ENCODE peak calls at places on chromosomes 4 and X, in eight cellular contexts. One of them, this sample, is unnamed.

GRCh38 chr4:5802565-5802964 is 90.3 kb downstream of the CRMP1 start:
- DNase-seq in Panc1: no peak
- DNase-seq in RWPE2: no peak
- DNase-seq in endothelial cell of umbilical vein: no peak
- DNase-seq in Peyer's patch: peak; percentile 25
- DNase-seq in heart left ventricle: no peak
- DNase-seq in breast epithelium: no peak
- DNase-seq in hepatocyte: no peak
- DNase-seq in this sample: no peak

GRCh38 chrX:131366387-131366786 is 77.3 kb upstream of the IGSF1 start:
- DNase-seq in RWPE2: no peak
- DNase-seq in Panc1: no peak
- DNase-seq in Peyer's patch: no peak
- DNase-seq in hepatocyte: peak; percentile 20
- DNase-seq in heart left ventricle: no peak
- DNase-seq in endothelial cell of umbilical vein: peak; percentile 0
- DNase-seq in breast epithelium: no peak
- DNase-seq in this sample: no peak

GRCh38 chr4:83961575-83961974 is 425.7 kb downstream of the GPAT3 start:
- DNase-seq in RWPE2: no peak
- DNase-seq in endothelial cell of umbilical vein: no peak
- DNase-seq in heart left ventricle: no peak
- DNase-seq in Panc1: peak; percentile 2
- DNase-seq in hepatocyte: no peak
- DNase-seq in Peyer's patch: no peak
- DNase-seq in breast epithelium: no peak
- DNase-seq in this sample: peak; percentile 34

GRCh38 chr4:184805462-184806245 is 20.1 kb downstream of the ACSL1 start:
- DNase-seq in RWPE2: no peak
- DNase-seq in heart left ventricle: peak; percentile 86
- DNase-seq in breast epithelium: peak; percentile 62
- DNase-seq in Panc1: no peak
- DNase-seq in hepatocyte: peak; percentile 57
- DNase-seq in Peyer's patch: peak; percentile 77
- DNase-seq in endothelial cell of umbilical vein: no peak
- DNase-seq in this sample: no peak

GRCh38 chr4:186701273-186701672 is 22.4 kb downstream of the FAT1 start:
- DNase-seq in hepatocyte: no peak
- DNase-seq in endothelial cell of umbilical vein: no peak
- DNase-seq in RWPE2: no peak
- DNase-seq in Panc1: no peak
- DNase-seq in breast epithelium: no peak
- DNase-seq in Peyer's patch: no peak
- DNase-seq in heart left ventricle: no peak
- DNase-seq in this sample: peak; percentile 77

GRCh38 chrX:143570747-143571146 is 53.5 kb upstream of the SPANXN3 start:
- DNase-seq in endothelial cell of umbilical vein: no peak
- DNase-seq in RWPE2: no peak
- DNase-seq in Peyer's patch: no peak
- DNase-seq in breast epithelium: no peak
- DNase-seq in heart left ventricle: no peak
- DNase-seq in hepatocyte: no peak
- DNase-seq in Panc1: no peak
- DNase-seq in this sample: no peak

GRCh38 chrX:147912093-147912801 is 528 bp downstream of the FMR1 start:
- DNase-seq in endothelial cell of umbilical vein: peak; percentile 51
- DNase-seq in RWPE2: no peak
- DNase-seq in heart left ventricle: peak; percentile 58
- DNase-seq in Peyer's patch: peak; percentile 55
- DNase-seq in breast epithelium: peak; percentile 49
- DNase-seq in Panc1: no peak
- DNase-seq in hepatocyte: peak; percentile 35
- DNase-seq in this sample: peak; percentile 32

GRCh38 chrX:10126044-10126443 is 30.7 kb upstream of the CLCN4 start:
- DNase-seq in breast epithelium: no peak
- DNase-seq in heart left ventricle: no peak
- DNase-seq in RWPE2: no peak
- DNase-seq in endothelial cell of umbilical vein: no peak
- DNase-seq in Peyer's patch: no peak
- DNase-seq in Panc1: no peak
- DNase-seq in hepatocyte: no peak
- DNase-seq in this sample: no peak

GRCh38 chr4:144583658-144584057 is 62.3 kb upstream of the HHIP start:
- DNase-seq in RWPE2: no peak
- DNase-seq in heart left ventricle: no peak
- DNase-seq in breast epithelium: no peak
- DNase-seq in Peyer's patch: no peak
- DNase-seq in hepatocyte: no peak
- DNase-seq in endothelial cell of umbilical vein: peak; percentile 56
- DNase-seq in Panc1: no peak
- DNase-seq in this sample: peak; percentile 47

GRCh38 chrX:69538321-69538876 is 34.3 kb downstream of the NALF2 start:
- DNase-seq in hepatocyte: peak; percentile 83
- DNase-seq in endothelial cell of umbilical vein: peak; percentile 46
- DNase-seq in heart left ventricle: peak; percentile 84
- DNase-seq in RWPE2: no peak
- DNase-seq in breast epithelium: peak; percentile 64
- DNase-seq in Peyer's patch: peak; percentile 75
- DNase-seq in Panc1: no peak
- DNase-seq in this sample: peak; percentile 19

GRCh38 chrX:2228466-2228865 is 272.3 kb downstream of the DHRSX start:
- DNase-seq in heart left ventricle: no peak
- DNase-seq in Peyer's patch: no peak
- DNase-seq in breast epithelium: no peak
- DNase-seq in RWPE2: no peak
- DNase-seq in endothelial cell of umbilical vein: no peak
- DNase-seq in hepatocyte: no peak
- DNase-seq in Panc1: no peak
- DNase-seq in this sample: no peak

GRCh38 chr4:124030038-124030638 is 633.5 kb downstream of the SPRY1 start:
- DNase-seq in RWPE2: no peak
- DNase-seq in endothelial cell of umbilical vein: no peak
- DNase-seq in Peyer's patch: no peak
- DNase-seq in Panc1: no peak
- DNase-seq in hepatocyte: no peak
- DNase-seq in breast epithelium: no peak
- DNase-seq in heart left ventricle: no peak
- DNase-seq in this sample: no peak

GRCh38 chr4:78068481-78068880 is 11.4 kb downstream of the FRAS1 start:
- DNase-seq in Peyer's patch: no peak
- DNase-seq in RWPE2: no peak
- DNase-seq in hepatocyte: no peak
- DNase-seq in breast epithelium: no peak
- DNase-seq in heart left ventricle: no peak
- DNase-seq in endothelial cell of umbilical vein: no peak
- DNase-seq in Panc1: no peak
- DNase-seq in this sample: no peak

GRCh38 chr4:74000301-74000700 is 1.8 kb upstream of the CXCL5 start:
- DNase-seq in breast epithelium: no peak
- DNase-seq in hepatocyte: no peak
- DNase-seq in heart left ventricle: no peak
- DNase-seq in Peyer's patch: no peak
- DNase-seq in endothelial cell of umbilical vein: no peak
- DNase-seq in RWPE2: no peak
- DNase-seq in Panc1: no peak
- DNase-seq in this sample: no peak

DNA sequence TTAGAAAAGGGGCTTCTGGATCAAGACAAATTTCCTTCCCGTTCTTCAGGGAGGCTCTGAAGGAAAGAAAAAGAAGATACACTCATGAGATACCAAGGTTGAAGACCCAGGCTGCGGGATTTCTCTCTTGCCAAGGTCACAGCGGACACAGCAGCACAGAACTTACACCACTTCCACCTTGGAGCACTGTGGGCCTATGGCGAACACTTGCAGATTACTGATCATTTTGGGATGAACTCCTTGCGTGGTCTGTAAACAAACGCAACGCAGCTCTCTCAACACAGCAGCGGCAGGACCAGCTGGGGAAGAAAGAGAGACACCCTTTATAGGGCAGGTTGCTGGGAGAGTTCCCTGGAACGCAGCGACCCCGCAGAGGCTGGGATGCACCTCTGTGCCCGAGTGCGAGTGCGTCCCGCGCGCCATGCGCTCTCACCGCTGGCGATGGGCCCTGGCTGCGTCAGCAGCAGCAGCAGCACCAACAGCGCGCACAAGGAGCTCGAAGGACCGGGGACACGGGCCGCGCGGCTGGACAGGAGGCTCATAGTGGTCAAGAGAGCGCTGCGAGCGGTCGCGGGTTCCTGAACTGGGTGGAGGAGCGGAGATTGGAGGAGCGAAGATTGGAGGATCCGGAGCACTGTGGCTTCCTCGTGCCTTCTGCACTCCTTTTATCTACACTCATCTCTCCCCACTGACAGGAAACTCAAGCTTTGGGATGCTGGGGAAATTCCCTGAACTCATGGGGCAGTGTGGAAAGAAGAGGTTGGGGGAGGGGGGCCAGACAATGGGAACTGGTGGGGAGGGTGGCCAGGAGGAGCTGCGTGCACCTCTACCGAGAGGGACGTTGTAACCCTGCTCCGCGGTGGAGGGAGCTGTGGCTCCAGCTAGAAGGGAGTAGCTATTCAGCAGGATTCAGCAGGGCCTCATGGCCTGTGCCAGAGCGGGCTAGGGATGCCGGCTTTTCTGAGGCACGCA is at the start of gene CXCL5:
- DNase-seq in breast epithelium: no peak
- DNase-seq in Peyer's patch: no peak
- DNase-seq in Panc1: no peak
- DNase-seq in heart left ventricle: peak; percentile 67
- DNase-seq in RWPE2: no peak
- DNase-seq in endothelial cell of umbilical vein: peak; percentile 41
- DNase-seq in hepatocyte: peak; percentile 68
- DNase-seq in this sample: peak; percentile 57
- TF ChIP-seq CTCF in breast epithelium: no peak
- TF ChIP-seq CTCF in Peyer's patch: no peak
- TF ChIP-seq CTCF in Panc1: no peak
- TF ChIP-seq CTCF in heart left ventricle: no peak
- TF ChIP-seq CTCF in RWPE2: no peak
- TF ChIP-seq CTCF in endothelial cell of umbilical vein: no peak
- TF ChIP-seq CTCF in hepatocyte: no peak
- TF ChIP-seq CTCF in this sample: no peak

DNA sequence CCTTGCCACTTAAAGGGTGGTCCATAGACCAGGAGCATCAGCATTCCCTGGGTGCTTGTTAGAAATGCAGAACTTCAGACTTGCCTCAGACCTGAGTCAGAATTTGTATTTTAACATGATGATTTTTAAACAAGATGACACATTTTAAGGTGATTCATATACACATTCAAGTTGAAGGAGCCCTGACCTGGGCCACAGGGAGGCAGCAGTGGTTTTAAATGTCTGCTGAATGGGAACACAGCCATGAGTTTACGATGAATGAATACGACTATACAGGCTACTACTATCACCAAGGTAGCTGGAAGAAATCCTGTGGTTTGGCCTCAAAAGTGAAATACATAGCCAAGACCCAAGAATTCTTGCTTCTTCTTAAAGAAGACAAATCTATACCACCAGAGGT is 2.9 kb downstream of the HDAC8 start:
- DNase-seq in breast epithelium: no peak
- DNase-seq in endothelial cell of umbilical vein: peak; percentile 22
- DNase-seq in RWPE2: no peak
- DNase-seq in Panc1: no peak
- DNase-seq in heart left ventricle: no peak
- DNase-seq in hepatocyte: no peak
- DNase-seq in Peyer's patch: no peak
- DNase-seq in this sample: peak; percentile 85
- TF ChIP-seq CTCF in breast epithelium: no peak
- TF ChIP-seq CTCF in endothelial cell of umbilical vein: no peak
- TF ChIP-seq CTCF in RWPE2: peak; percentile 15
- TF ChIP-seq CTCF in Panc1: peak; percentile 24
- TF ChIP-seq CTCF in heart left ventricle: no peak
- TF ChIP-seq CTCF in hepatocyte: no peak
- TF ChIP-seq CTCF in Peyer's patch: no peak
- TF ChIP-seq CTCF in this sample: peak; percentile 18

GRCh38 chr4:81454953-81455352 is 16.8 kb downstream of the RASGEF1B start:
- DNase-seq in Panc1: no peak
- DNase-seq in hepatocyte: no peak
- DNase-seq in endothelial cell of umbilical vein: no peak
- DNase-seq in Peyer's patch: no peak
- DNase-seq in breast epithelium: no peak
- DNase-seq in RWPE2: no peak
- DNase-seq in heart left ventricle: no peak
- DNase-seq in this sample: no peak

GRCh38 chr4:81454498-81454897 is 17.2 kb downstream of the RASGEF1B start:
- DNase-seq in heart left ventricle: no peak
- DNase-seq in Peyer's patch: peak; percentile 73
- DNase-seq in RWPE2: no peak
- DNase-seq in endothelial cell of umbilical vein: no peak
- DNase-seq in Panc1: no peak
- DNase-seq in breast epithelium: no peak
- DNase-seq in hepatocyte: no peak
- DNase-seq in this sample: no peak

GRCh38 chr4:81455895-81456294 is 15.8 kb downstream of the RASGEF1B start:
- DNase-seq in Panc1: no peak
- DNase-seq in Peyer's patch: no peak
- DNase-seq in breast epithelium: no peak
- DNase-seq in endothelial cell of umbilical vein: no peak
- DNase-seq in hepatocyte: no peak
- DNase-seq in RWPE2: no peak
- DNase-seq in heart left ventricle: no peak
- DNase-seq in this sample: no peak

GRCh38 chr4:81453024-81453423 is 18.7 kb downstream of the RASGEF1B start:
- DNase-seq in RWPE2: no peak
- DNase-seq in heart left ventricle: no peak
- DNase-seq in breast epithelium: no peak
- DNase-seq in hepatocyte: no peak
- DNase-seq in endothelial cell of umbilical vein: no peak
- DNase-seq in Peyer's patch: no peak
- DNase-seq in Panc1: no peak
- DNase-seq in this sample: no peak

DNA sequence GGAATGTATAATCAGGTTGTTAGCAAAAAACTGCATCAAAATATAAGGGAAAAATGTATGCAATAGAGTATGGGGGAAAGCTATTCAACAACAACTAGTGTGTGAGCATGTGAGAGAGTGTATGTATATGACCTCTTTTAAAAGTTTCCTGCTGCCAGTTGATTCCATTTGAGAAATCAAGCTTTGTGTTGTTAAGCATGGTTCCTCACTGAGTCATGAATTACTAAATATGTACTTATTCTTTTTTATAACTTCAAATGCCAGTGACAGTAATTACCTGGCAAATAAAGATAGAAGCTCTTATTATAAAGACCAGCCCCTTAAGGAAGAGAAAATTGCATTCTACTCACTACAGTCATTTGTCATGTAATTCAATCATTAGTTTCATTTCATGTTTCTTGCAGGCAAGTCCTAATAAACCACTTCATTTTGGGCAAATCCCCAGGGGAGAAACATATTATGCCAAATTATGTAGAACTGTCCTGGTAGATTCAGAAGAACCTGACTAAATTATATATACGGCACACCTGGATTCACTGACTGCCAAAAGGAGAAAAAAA is 19.2 kb downstream of the RASGEF1B start:
- DNase-seq in endothelial cell of umbilical vein: no peak
- DNase-seq in RWPE2: no peak
- DNase-seq in heart left ventricle: no peak
- DNase-seq in hepatocyte: no peak
- DNase-seq in breast epithelium: no peak
- DNase-seq in Peyer's patch: no peak
- DNase-seq in Panc1: no peak
- DNase-seq in this sample: no peak
- TF ChIP-seq CTCF in endothelial cell of umbilical vein: no peak
- TF ChIP-seq CTCF in RWPE2: no peak
- TF ChIP-seq CTCF in heart left ventricle: no peak
- TF ChIP-seq CTCF in hepatocyte: no peak
- TF ChIP-seq CTCF in breast epithelium: no peak
- TF ChIP-seq CTCF in Peyer's patch: no peak
- TF ChIP-seq CTCF in Panc1: no peak
- TF ChIP-seq CTCF in this sample: no peak

GRCh38 chrX:47958943-47959342 is 44.8 kb downstream of the ZNF182 start:
- DNase-seq in Peyer's patch: no peak
- DNase-seq in heart left ventricle: no peak
- DNase-seq in RWPE2: no peak
- DNase-seq in Panc1: no peak
- DNase-seq in hepatocyte: peak; percentile 17
- DNase-seq in breast epithelium: no peak
- DNase-seq in endothelial cell of umbilical vein: peak; percentile 5
- DNase-seq in this sample: no peak
- TF ChIP-seq CTCF in Peyer's patch: no peak
- TF ChIP-seq CTCF in heart left ventricle: no peak
- TF ChIP-seq CTCF in RWPE2: no peak
- TF ChIP-seq CTCF in Panc1: peak; percentile 27
- TF ChIP-seq CTCF in hepatocyte: peak; percentile 19
- TF ChIP-seq CTCF in breast epithelium: no peak
- TF ChIP-seq CTCF in endothelial cell of umbilical vein: no peak
- TF ChIP-seq CTCF in this sample: no peak